ENCODE peak calls at places on chromosomes 16 and 17, in four cellular contexts. W is OCI-LY7, X is GM23248, L is HCT116. Y is an unnamed sample.
A peak's percentile ranks its signal among the peaks of the same experiment; 100 is the strongest.

GRCh38 chr16:48538746-48539484 is 71.1 kb downstream of the N4BP1 start:
- DNase-seq in W (no peak), X (no peak), L (no peak), Y (no peak)

GRCh38 chr17:9021985-9022552 is 759 bp downstream of the NTN1 start:
- DNase-seq in W (no peak), X (peak; percentile 62), L (no peak), Y (no peak)

GRCh38 chr16:75550211-75550662 is 5.8 kb downstream of the TMEM231 start:
- DNase-seq in W (peak; percentile 54), X (peak; percentile 49), L (no peak), Y (peak; percentile 33)

GRCh38 chr16:4283939-4284338 is 11.1 kb upstream of the TFAP4 start:
- DNase-seq in W (no peak), X (peak; percentile 55), L (no peak), Y (peak; percentile 62)

GRCh38 chr16:78504391-78504945 is 405.0 kb downstream of the WWOX start:
- DNase-seq in W (no peak), X (peak; percentile 39), L (no peak), Y (no peak)

GRCh38 chr17:10286324-10286723 is 86.5 kb downstream of the MYH13 start:
- DNase-seq in W (no peak), X (peak; percentile 34), L (no peak), Y (no peak)

GRCh38 chr16:10992797-10993196 is 48.4 kb downstream of the CLEC16A start:
- DNase-seq in W (no peak), X (peak; percentile 92), L (peak; percentile 52), Y (peak; percentile 80)

GRCh38 chr17:50194441-50195195 is 6.8 kb downstream of the COL1A1 start:
- DNase-seq in W (no peak), X (peak; percentile 55), L (no peak), Y (no peak)

GRCh38 chr16:23572394-23572793 is 14.9 kb downstream of the UBFD1 start:
- DNase-seq in W (no peak), X (no peak), L (no peak), Y (no peak)

GRCh38 chr16:79639576-79640311 is 39.2 kb upstream of the MAF start:
- DNase-seq in W (no peak), X (no peak), L (no peak), Y (peak; percentile 33)

GRCh38 chr17:73952136-73952497 is 251.4 kb upstream of the RPL38 start:
- DNase-seq in W (no peak), X (no peak), L (no peak), Y (no peak)

GRCh38 chr16:71339481-71340171 is 18.9 kb upstream of the CALB2 start:
- DNase-seq in W (no peak), X (no peak), L (no peak), Y (no peak)

GRCh38 chr17:62627219-62627903 is at the start of gene MRC2:
- DNase-seq in W (no peak), X (peak; percentile 95), L (peak; percentile 31), Y (peak; percentile 58)

GRCh38 chr16:57949595-57950238 is 21.2 kb downstream of the CNGB1 start:
- DNase-seq in W (no peak), X (peak; percentile 26), L (no peak), Y (no peak)

GRCh38 chr16:89700649-89701424 is 668 bp downstream of the SPATA2L start:
- DNase-seq in W (peak; percentile 65), X (peak; percentile 82), L (no peak), Y (peak; percentile 57)

GRCh38 chr16:88331989-88332920 is 50.5 kb upstream of the ZNF469 start:
- DNase-seq in W (no peak), X (peak; percentile 100), L (peak; percentile 88), Y (peak; percentile 98)

GRCh38 chr16:88335150-88335685 is 47.5 kb upstream of the ZNF469 start:
- DNase-seq in W (no peak), X (no peak), L (no peak), Y (no peak)

GRCh38 chr16:88337021-88337420 is 45.7 kb upstream of the ZNF469 start:
- DNase-seq in W (no peak), X (no peak), L (no peak), Y (no peak)

GRCh38 chr16:88333645-88334516 is 48.9 kb upstream of the ZNF469 start:
- DNase-seq in W (no peak), X (no peak), L (no peak), Y (no peak)

GRCh38 chr16:88334517-88335149 is 48.1 kb upstream of the ZNF469 start:
- DNase-seq in W (no peak), X (no peak), L (no peak), Y (peak; percentile 5)
- H3K9me2 ChIP-seq in W (no peaks in the 10 kb centered on the region), X (no peaks in the 10 kb centered on the region), L (no peaks in the 10 kb centered on the region), Y (peaks cover 3% of the 10 kb centered on the region)

GRCh38 chr16:46772463-46772862 is 24.3 kb upstream of the MYLK3 start:
- DNase-seq in W (peak; percentile 53), X (no peak), L (no peak), Y (no peak)
- H3K27ac ChIP-seq in W (peak overlapping the region; percentile 56), X (no peak overlapping the region), L (no peak overlapping the region), Y (no peak overlapping the region)

DNA sequence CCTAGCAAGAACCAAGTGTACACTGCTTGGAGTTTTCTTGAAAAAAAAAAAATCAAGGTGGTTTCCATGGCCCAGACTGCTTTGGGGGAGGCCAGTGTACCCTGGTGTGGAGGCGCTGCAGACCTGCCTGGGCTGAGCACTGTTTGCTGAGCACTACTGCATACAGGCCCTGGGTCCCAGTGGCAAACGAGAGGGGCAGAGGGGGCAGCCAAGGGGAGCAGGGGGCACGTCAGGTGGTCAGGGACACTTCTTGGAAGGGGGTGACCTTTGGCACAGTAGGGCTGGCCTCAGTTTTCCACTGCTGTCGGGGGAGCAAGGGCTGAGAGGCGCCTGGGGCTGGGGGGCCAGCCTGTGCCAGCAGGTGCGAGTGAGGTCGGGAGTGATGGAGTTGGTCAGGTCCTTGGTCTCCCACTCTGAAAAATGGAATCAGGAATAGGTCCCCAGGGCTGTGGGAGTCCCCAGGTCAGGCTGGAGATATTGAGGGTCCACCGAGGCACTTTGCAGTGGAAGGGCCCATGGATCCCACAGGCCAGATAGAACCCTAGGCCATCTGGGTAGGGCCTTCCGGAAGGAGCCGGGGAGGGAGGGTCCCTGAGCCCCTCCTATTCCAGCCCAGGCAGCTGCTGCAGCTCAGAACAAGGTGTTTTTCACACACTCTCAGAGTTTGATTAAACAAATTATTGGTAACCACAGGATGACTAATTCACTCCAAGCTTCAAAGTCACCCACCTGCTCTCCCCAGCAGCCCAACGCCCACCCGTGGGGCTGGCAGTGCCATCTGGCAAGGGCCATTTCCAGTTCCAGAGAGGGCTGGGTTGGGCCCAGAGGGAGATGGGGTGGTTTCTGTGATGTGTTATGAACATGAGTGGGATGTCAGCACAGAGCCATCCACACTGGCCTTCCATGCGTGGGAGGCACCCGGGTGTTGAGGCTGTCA is 3.5 kb downstream of the ZFPM1 start:
- DNase-seq in W (peak; percentile 49), X (no peak), L (no peak), Y (no peak)
- H3K4me1 ChIP-seq in W (peaks cover 41% of the 10 kb centered on the region), X (no peaks in the 10 kb centered on the region), L (peaks cover 64% of the 10 kb centered on the region), Y (peaks cover 17% of the 10 kb centered on the region)

DNA sequence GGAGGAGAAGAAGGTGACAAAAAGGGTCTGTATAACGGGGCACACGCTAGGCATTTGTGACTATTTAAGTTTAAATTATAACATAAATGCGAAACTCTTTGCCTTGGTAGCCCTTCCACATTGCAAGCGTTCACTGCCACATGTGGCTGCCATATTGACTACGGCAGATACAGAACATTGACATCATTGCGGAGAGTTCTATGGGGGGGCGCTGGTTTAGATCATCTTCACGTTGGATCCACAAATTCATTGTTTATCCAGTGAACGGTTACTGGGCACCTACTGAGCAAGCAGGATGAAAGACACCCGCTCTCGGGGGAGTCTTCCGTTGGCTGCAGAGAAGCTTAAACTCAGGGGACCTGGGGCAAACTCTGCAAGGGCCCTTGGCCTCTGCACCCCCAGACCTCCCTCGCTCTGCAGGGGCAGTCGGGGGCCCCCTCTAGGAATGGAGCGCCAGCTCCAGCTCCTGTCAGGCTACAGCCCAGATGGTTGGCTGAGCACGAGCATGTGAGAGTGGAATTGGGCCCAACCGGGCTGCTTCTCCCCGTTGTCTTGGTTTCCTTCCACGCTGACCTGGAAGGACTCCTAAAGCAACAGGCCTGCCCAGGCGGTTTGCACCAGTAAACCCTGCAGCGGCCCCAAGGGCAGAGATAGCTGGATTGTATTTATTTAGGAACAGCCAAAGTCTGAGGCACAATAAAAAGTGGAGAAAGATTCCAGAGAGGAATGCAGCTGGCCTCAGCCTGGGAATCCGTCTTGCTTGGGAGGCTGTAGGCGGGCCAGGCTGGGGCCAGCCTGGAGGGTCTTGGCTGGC is 172.2 kb downstream of the SEC14L1 start:
- DNase-seq in W (no peak), X (peak; percentile 78), L (no peak), Y (no peak)
- H3K9me2 ChIP-seq in W (no peaks in the 10 kb centered on the region), X (no peaks in the 10 kb centered on the region), L (no peaks in the 10 kb centered on the region), Y (no peaks in the 10 kb centered on the region)

GRCh38 chr17:45368661-45369060 is 51.8 kb upstream of the MAP3K14 start:
- DNase-seq in W (no peak), X (peak; percentile 45), L (no peak), Y (no peak)
- H3K27ac ChIP-seq in W (no peak overlapping the region), X (peak overlapping the region; percentile 18), L (no peak overlapping the region), Y (no peak overlapping the region)

GRCh38 chr16:72846594-72846993 is 201.3 kb downstream of the ZFHX3 start:
- DNase-seq in W (no peak), X (no peak), L (no peak), Y (no peak)
- H3K4me1 ChIP-seq in W (peaks cover 10% of the 10 kb centered on the region), X (peaks cover 19% of the 10 kb centered on the region), L (peaks cover 25% of the 10 kb centered on the region), Y (peaks cover 15% of the 10 kb centered on the region)